ENCODE peak calls at places on chromosomes 11 and 22, in four cellular contexts. L is H54, J is amniotic stem cell, B is mammary epithelial cell. K is an unnamed sample.

GRCh38 chr11:12091957-12092558 is 18.3 kb upstream of the MICAL2 start:
- DNase-seq in L (no peak), J (no peak), B (no peak), K (no peak)

GRCh38 chr22:49763696-49764095 is 64.0 kb downstream of the BRD1 start:
- DNase-seq in B (no peak), L (no peak), J (no peak), K (no peak)

GRCh38 chr11:35893796-35894475 is 49.9 kb upstream of the LDLRAD3 start:
- DNase-seq in J (no peak), B (peak; percentile 98), L (no peak), K (peak; percentile 98)

GRCh38 chr11:128548655-128549255 is 38.6 kb downstream of the ETS1 start:
- DNase-seq in B (no peak), J (no peak), L (no peak), K (no peak)

GRCh38 chr11:72719144-72719543 is 33.1 kb downstream of the ARAP1 start:
- DNase-seq in L (no peak), J (no peak), B (no peak), K (no peak)

GRCh38 chr11:67354314-67355022 is 1.1 kb upstream of the POLD4 start:
- DNase-seq in L (peak; percentile 88), B (peak; percentile 93), J (peak; percentile 53), K (peak; percentile 87)

GRCh38 chr22:30552719-30553118 is 6.2 kb upstream of the SEC14L6 start:
- DNase-seq in B (no peak), L (no peak), J (no peak), K (no peak)

GRCh38 chr11:16364250-16364649 is 7.9 kb upstream of the SOX6 start:
- DNase-seq in L (no peak), B (no peak), J (no peak), K (no peak)

GRCh38 chr11:117145393-117145761 is 1.3 kb downstream of the PAFAH1B2 start:
- DNase-seq in J (no peak), L (peak; percentile 25), B (peak; percentile 43), K (peak; percentile 34)

GRCh38 chr22:27474711-27475547 is 326.6 kb downstream of the MN1 start:
- DNase-seq in J (peak; percentile 77), B (peak; percentile 100), L (peak; percentile 54), K (peak; percentile 100)

GRCh38 chr11:111059726-111060125 is 185.8 kb upstream of the POU2AF2 start:
- DNase-seq in J (no peak), L (no peak), B (peak; percentile 91), K (peak; percentile 92)

GRCh38 chr11:130124096-130124495 is 35.5 kb upstream of the ST14 start:
- DNase-seq in J (peak; percentile 20), B (peak; percentile 89), L (peak; percentile 45), K (peak; percentile 91)